ENCODE peak calls at places on chromosomes 7 and 10, in six cellular contexts. F is HCT116, E is GM12878, W is SK-N-SH, P is K562, Q is H1. Z is an unnamed sample. For H3K4me1, the result is how much of the 10 kb centered on the place peaks cover.

GRCh38 chr10:86536294-86536861 is 14.8 kb upstream of the WAPL start:
- DNase-seq in E (no peak), Q (no peak), W (no peak), P (no peak), F (no peak), Z (no peak)

GRCh38 chr10:27679996-27680395 is 65.6 kb downstream of the MKX start:
- DNase-seq in E (no peak), Q (no peak), F (no peak), W (no peak), P (no peak), Z (peak)

GRCh38 chr10:48249763-48250351 is 24.6 kb downstream of the FRMPD2 start:
- DNase-seq in P (no peak), E (no peak), W (no peak), Q (no peak), F (no peak), Z (no peak)

GRCh38 chr7:25839084-25839769 is 312.8 kb upstream of the NFE2L3 start:
- DNase-seq in Q (no peak), E (no peak), F (no peak), P (no peak), W (no peak), Z (no peak)

GRCh38 chr10:110649652-110650264 is 5.6 kb downstream of the RBM20 start:
- DNase-seq in E (no peak), F (no peak), P (no peak), Q (no peak), W (no peak), Z (no peak)

GRCh38 chr10:33126742-33127141 is 168.7 kb upstream of the ITGB1 start:
- DNase-seq in P (no peak), E (no peak), W (no peak), F (no peak), Q (no peak), Z (no peak)

GRCh38 chr10:500876-501275 is 188.6 kb downstream of the DIP2C start:
- DNase-seq in P (no peak), W (no peak), Q (no peak), F (no peak), E (no peak), Z (no peak)

GRCh38 chr7:142188846-142189245 is 69.0 kb downstream of the PRSS58 start:
- DNase-seq in P (no peak), W (no peak), Q (no peak), E (no peak), F (peak), Z (no peak)

GRCh38 chr10:29873941-29874340 is 185.4 kb downstream of the JCAD start:
- DNase-seq in Q (no peak), F (no peak), W (no peak), P (no peak), E (no peak), Z (no peak)

GRCh38 chr10:23556727-23557440 is 118.0 kb downstream of the OTUD1 start:
- DNase-seq in W (no peak), E (no peak), P (no peak), Q (no peak), F (no peak), Z (no peak)

GRCh38 chr10:123018531-123018930 is 9.7 kb downstream of the ACADSB start:
- DNase-seq in F (no peak), Q (no peak), P (no peak), E (no peak), W (no peak), Z (no peak)

GRCh38 chr7:150745868-150746267 is 8.7 kb downstream of the GIMAP5 start:
- DNase-seq in P (no peak), E (no peak), Q (no peak), F (no peak), W (no peak), Z (no peak)

GRCh38 chr7:158431055-158431940 is 156.3 kb downstream of the PTPRN2 start:
- DNase-seq in F (no peak), E (no peak), Q (no peak), W (peak), P (no peak), Z (no peak)

GRCh38 chr7:24756545-24756988 is 697 bp downstream of the GSDME start:
- DNase-seq in E (no peak), Q (no peak), F (no peak), W (no peak), P (no peak), Z (peak)

DNA sequence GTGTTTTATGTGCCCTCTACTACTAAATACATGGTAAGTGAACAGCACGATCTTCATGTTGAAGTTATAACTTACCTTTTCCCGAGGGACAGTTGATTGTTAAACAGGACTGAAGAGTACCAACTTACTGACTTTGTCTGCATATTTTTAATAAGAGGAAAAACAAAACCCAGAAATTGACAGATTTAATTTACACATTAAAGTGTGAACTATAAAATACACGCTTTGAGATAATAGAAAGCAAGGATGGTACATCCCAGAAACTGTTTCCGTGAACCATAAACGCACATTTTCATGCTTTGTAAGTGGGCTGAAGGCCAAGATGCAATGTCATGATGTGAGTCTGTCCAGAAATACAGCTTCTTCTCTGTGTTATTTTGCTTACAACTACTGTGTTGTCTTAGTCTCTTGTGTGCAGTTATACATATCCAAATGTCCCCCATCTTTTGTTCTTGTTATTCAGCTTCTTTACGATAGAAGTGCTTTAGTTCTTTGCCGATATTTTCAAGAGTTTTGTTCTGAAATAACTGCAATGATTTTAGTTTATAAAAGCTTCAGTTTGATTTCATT is 190.1 kb downstream of the MLLT10 start:
- DNase-seq in W (no peak), P (no peak), Q (no peak), F (no peak), E (no peak), Z (no peak)
- H3K4me1 ChIP-seq in W (under half), P (under half), Q (under half), F (under half), E (under half), Z (under half)

DNA sequence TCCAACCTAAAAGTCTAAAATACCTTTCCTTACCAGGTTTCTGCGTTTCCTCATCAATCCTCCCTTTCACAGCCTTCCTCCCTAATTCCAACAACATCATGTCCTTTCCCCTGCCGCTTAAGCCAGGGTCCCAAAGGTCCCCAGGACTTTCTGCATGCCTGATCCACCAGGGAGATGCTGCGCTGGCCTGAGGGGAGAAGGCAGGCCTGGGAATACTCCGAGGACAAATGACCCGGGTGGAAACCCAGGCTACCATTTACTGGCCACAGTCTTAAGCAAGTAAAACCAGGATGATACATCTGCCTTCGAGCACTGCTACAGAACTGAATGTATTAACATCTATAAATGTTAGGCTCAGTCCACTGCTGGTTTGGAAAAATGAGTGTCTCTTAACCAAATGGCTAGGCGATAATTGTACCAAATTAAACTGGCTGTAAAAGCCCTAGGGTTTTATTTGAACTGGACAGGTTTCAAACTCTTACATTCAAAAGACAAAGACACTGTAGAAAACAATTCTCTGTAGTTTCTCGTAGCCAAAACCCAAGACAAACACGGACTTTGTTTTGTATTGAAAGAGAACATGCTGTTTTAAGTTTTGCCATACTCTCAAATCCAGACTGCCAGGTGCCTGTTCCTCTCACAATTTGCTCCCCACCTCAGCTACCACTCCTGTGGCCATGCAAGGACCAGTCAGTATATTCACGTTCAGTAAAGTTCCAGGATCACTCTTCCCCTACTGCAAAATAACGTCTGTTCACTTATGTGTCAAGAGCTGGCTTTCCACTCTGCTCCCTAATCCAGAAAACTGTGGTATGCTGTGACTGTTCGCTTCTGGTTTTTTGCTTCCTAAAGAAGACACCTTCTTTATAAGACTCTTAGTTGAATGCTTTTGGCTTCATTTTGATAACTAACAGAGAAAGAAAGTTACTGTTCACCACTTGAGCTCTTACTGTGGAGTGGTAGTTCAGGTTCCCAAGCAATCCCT is 145.7 kb downstream of the RNF216 start:
- DNase-seq in F (no peak), Q (no peak), W (peak), E (no peak), P (no peak), Z (no peak)
- TF ChIP-seq YY1 in F (no peak), Q (no peak), W (no peak), E (no peak), P (no peak), Z (no peak)

DNA sequence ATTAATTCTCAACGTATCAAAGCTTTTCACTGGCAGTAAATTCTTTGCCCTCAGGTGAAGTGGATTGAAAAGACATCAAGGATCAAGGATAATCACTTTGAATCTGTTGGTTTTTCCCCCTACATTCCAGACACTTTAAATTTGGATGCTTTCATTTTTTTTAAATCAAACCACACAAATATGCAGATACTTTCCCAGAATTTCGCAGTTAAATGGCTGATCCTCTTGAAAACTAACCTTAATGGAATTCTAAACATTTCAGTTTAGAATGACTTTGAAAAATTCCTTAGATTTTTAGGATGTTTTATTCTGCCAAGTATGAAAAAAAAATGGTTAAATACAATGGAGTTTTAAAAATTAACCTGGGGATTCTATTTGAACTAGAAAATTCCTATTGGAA is 325.9 kb downstream of the GFRA1 start:
- DNase-seq in Q (no peak), E (no peak), W (no peak), F (no peak), P (no peak), Z (no peak)
- H3K4me1 ChIP-seq in Q (under half), E (under half), W (under half), F (under half), P (under half), Z (under half)

DNA sequence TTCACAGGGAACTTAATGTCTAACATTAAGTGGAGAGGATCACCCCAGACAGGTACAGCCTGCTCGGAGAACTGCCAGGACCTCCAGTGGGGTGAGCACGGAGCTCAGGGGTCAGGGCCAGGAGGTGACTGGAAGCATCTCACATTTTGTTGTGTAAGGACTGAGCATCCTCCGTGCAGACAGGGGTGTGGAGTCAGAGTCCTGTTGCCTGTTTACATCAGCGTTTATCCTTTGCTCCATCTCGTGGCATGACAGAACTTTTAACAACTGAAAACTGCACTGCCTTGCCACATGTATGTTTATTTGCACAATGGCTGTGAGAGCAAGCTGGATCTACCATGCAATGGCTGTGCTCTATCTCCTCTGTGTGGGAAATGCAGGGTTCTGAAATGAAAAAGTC is 175.4 kb upstream of the AKR1E2 start:
- DNase-seq in F (no peak), P (peak), E (no peak), W (no peak), Q (no peak), Z (no peak)
- TF ChIP-seq YY1 in F (no peak), P (no peak), E (no peak), W (no peak), Q (no peak), Z (no peak)

DNA sequence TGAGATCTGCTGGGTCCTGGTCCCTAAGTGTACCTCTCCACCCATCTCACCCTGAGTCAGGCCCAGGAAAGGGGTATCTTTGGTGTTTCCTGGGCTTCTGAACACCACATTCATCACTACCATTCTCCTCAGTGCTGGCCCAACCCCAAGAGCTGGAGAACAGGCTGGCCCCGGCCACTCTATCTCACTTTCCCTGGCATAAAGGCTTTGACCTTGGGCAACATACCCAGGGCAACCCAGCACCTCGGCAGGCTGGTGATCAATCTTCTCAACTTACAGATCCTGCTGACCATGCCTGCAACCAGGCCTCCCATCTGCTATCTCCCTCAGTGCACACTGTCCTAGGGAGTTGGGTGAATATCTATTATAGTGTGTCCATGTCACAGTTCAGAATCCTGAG is 2.1 kb downstream of the VSIR start:
- DNase-seq in W (no peak), P (no peak), F (no peak), E (no peak), Q (no peak), Z (no peak)
- H3K4me1 ChIP-seq in W (under half), P (under half), F (half or more), E (half or more), Q (under half), Z (under half)